ENCODE peak calls at places on chromosome 17, in ten cellular contexts. Z is pancreas; Y is sciatic nerve; D is natural killer cell; L is activated naive CD8-positive, alpha-beta T cell treated with anti-CD3 and anti-CD28 coated beads, Interleukin-2, amount 50 U/mL, for 24 hours; O is heart right ventricle; R is foreskin keratinocyte; W is T-cell; N is CD8-positive, alpha-beta T cell; K is psoas muscle. E is an unnamed sample.

GRCh38 chr17:45229681-45230409 is 8.2 kb downstream of the FMNL1 start:
- ATAC-seq in Z (no peak), Y (no peak), D (peak; percentile 38), L (peak; percentile 41), O (no peak), R (no peak), W (no peak), N (no peak), K (no peak), E (peak; percentile 38)

GRCh38 chr17:80872011-80872929 is 119.4 kb upstream of the CHMP6 start:
- ATAC-seq in Z (no peak), Y (no peak), D (no peak), L (no peak), O (peak; percentile 91), R (no peak), W (no peak), N (no peak), K (peak; percentile 48), E (no peak)

GRCh38 chr17:56830726-56831363 is 2.9 kb downstream of the C17orf67 start:
- ATAC-seq in Z (no peak), Y (no peak), D (no peak), L (no peak), O (no peak), R (no peak), W (no peak), N (no peak), K (no peak), E (no peak)

GRCh38 chr17:10477701-10478100 is 8.3 kb upstream of the MYH4 start:
- ATAC-seq in Z (no peak), Y (no peak), D (no peak), L (no peak), O (no peak), R (no peak), W (no peak), N (no peak), K (no peak), E (no peak)

GRCh38 chr17:48030531-48030930 is 7.1 kb downstream of the COPZ2 start:
- ATAC-seq in Z (no peak), Y (no peak), D (no peak), L (no peak), O (no peak), R (no peak), W (no peak), N (no peak), K (no peak), E (no peak)

GRCh38 chr17:38747385-38748328 is 479 bp downstream of the PCGF2 start:
- ATAC-seq in Z (no peak), Y (no peak), D (no peak), L (no peak), O (no peak), R (no peak), W (no peak), N (no peak), K (no peak), E (no peak)

GRCh38 chr17:32492281-32492623 is 5.5 kb downstream of the CDK5R1 start:
- ATAC-seq in Z (no peak), Y (no peak), D (no peak), L (no peak), O (no peak), R (no peak), W (no peak), N (no peak), K (no peak), E (no peak)

GRCh38 chr17:45242015-45242414 is 19.9 kb downstream of the SPATA32 start:
- ATAC-seq in Z (no peak), Y (no peak), D (peak; percentile 2), L (no peak), O (no peak), R (no peak), W (no peak), N (no peak), K (no peak), E (no peak)

GRCh38 chr17:2975469-2975958 is 87.9 kb downstream of the OR1D5 start:
- ATAC-seq in Z (peak; percentile 83), Y (no peak), D (no peak), L (no peak), O (peak; percentile 18), R (peak; percentile 69), W (no peak), N (no peak), K (no peak), E (no peak)

GRCh38 chr17:75591722-75592302 is 4.2 kb downstream of the MYO15B start:
- ATAC-seq in Z (no peak), Y (no peak), D (no peak), L (no peak), O (no peak), R (no peak), W (no peak), N (no peak), K (no peak), E (no peak)

GRCh38 chr17:80195671-80196529 is 24.2 kb downstream of the SGSH start:
- ATAC-seq in Z (no peak), Y (no peak), D (peak; percentile 70), L (no peak), O (no peak), R (no peak), W (peak; percentile 43), N (peak; percentile 52), K (no peak), E (peak; percentile 50)

E was measured in activated T-helper 17 cell treated with anti-CD3 and anti-CD28 coated beads, Interleukin-2, amount 50 U/mL, for 72 hours.